ENCODE peak calls at places on chromosomes 6 and 20, in nine cellular contexts. One of them, this sample, is unnamed.

GRCh38 chr6:147709396-147710272 is 201.1 kb downstream of the SAMD5 start:
- DNase-seq in GM12865: no peak
- DNase-seq in fibroblast of the aortic adventitia: no peak
- DNase-seq in colonic mucosa: peak; percentile 27
- DNase-seq in hippocampal formation: no peak
- DNase-seq in effector memory CD4-positive, alpha-beta T cell: no peak
- DNase-seq in GM04504: no peak
- DNase-seq in gastrocnemius medialis: no peak
- DNase-seq in AG04450: no peak
- DNase-seq in this sample: no peak

GRCh38 chr6:170107606-170108222 is 183.2 kb downstream of the DLL1 start:
- DNase-seq in hippocampal formation: no peak
- DNase-seq in effector memory CD4-positive, alpha-beta T cell: no peak
- DNase-seq in GM04504: no peak
- DNase-seq in GM12865: no peak
- DNase-seq in colonic mucosa: no peak
- DNase-seq in gastrocnemius medialis: no peak
- DNase-seq in fibroblast of the aortic adventitia: no peak
- DNase-seq in AG04450: no peak
- DNase-seq in this sample: no peak

GRCh38 chr6:113147544-113147943 is 709.6 kb upstream of the MARCKS start:
- DNase-seq in effector memory CD4-positive, alpha-beta T cell: no peak
- DNase-seq in fibroblast of the aortic adventitia: no peak
- DNase-seq in GM12865: no peak
- DNase-seq in AG04450: peak; percentile 87
- DNase-seq in hippocampal formation: no peak
- DNase-seq in colonic mucosa: no peak
- DNase-seq in gastrocnemius medialis: no peak
- DNase-seq in GM04504: no peak
- DNase-seq in this sample: peak; percentile 50

GRCh38 chr20:16349518-16350295 is 223.5 kb downstream of the KIF16B start:
- DNase-seq in effector memory CD4-positive, alpha-beta T cell: no peak
- DNase-seq in fibroblast of the aortic adventitia: peak; percentile 70
- DNase-seq in GM04504: peak; percentile 65
- DNase-seq in gastrocnemius medialis: peak; percentile 66
- DNase-seq in colonic mucosa: no peak
- DNase-seq in hippocampal formation: no peak
- DNase-seq in AG04450: no peak
- DNase-seq in GM12865: no peak
- DNase-seq in this sample: peak; percentile 44

GRCh38 chr6:24935753-24936152 is at the start of gene RIPOR2:
- DNase-seq in AG04450: no peak
- DNase-seq in effector memory CD4-positive, alpha-beta T cell: peak; percentile 49
- DNase-seq in colonic mucosa: no peak
- DNase-seq in GM12865: peak; percentile 88
- DNase-seq in GM04504: no peak
- DNase-seq in hippocampal formation: no peak
- DNase-seq in fibroblast of the aortic adventitia: no peak
- DNase-seq in gastrocnemius medialis: no peak
- DNase-seq in this sample: no peak

GRCh38 chr6:12010635-12011275 is 1.4 kb upstream of the HIVEP1 start:
- DNase-seq in effector memory CD4-positive, alpha-beta T cell: no peak
- DNase-seq in AG04450: no peak
- DNase-seq in GM04504: no peak
- DNase-seq in colonic mucosa: peak; percentile 76
- DNase-seq in hippocampal formation: no peak
- DNase-seq in gastrocnemius medialis: peak; percentile 70
- DNase-seq in GM12865: no peak
- DNase-seq in fibroblast of the aortic adventitia: peak; percentile 53
- DNase-seq in this sample: no peak

GRCh38 chr6:161395832-161396231 is 122.0 kb upstream of the AGPAT4 start:
- DNase-seq in fibroblast of the aortic adventitia: no peak
- DNase-seq in GM12865: no peak
- DNase-seq in effector memory CD4-positive, alpha-beta T cell: no peak
- DNase-seq in colonic mucosa: no peak
- DNase-seq in gastrocnemius medialis: no peak
- DNase-seq in hippocampal formation: no peak
- DNase-seq in GM04504: no peak
- DNase-seq in AG04450: no peak
- DNase-seq in this sample: no peak

GRCh38 chr20:35511814-35512420 is 17.5 kb downstream of the C20orf173 start:
- DNase-seq in fibroblast of the aortic adventitia: peak; percentile 59
- DNase-seq in colonic mucosa: peak; percentile 30
- DNase-seq in effector memory CD4-positive, alpha-beta T cell: no peak
- DNase-seq in GM04504: no peak
- DNase-seq in AG04450: no peak
- DNase-seq in hippocampal formation: peak; percentile 25
- DNase-seq in GM12865: no peak
- DNase-seq in gastrocnemius medialis: no peak
- DNase-seq in this sample: no peak

GRCh38 chr6:109515781-109516409 is 32.9 kb upstream of the ZBTB24 start:
- DNase-seq in fibroblast of the aortic adventitia: no peak
- DNase-seq in hippocampal formation: no peak
- DNase-seq in effector memory CD4-positive, alpha-beta T cell: no peak
- DNase-seq in gastrocnemius medialis: no peak
- DNase-seq in AG04450: no peak
- DNase-seq in colonic mucosa: no peak
- DNase-seq in GM04504: no peak
- DNase-seq in GM12865: no peak
- DNase-seq in this sample: no peak

GRCh38 chr6:148240463-148240845 is 102.2 kb upstream of the SASH1 start:
- DNase-seq in fibroblast of the aortic adventitia: peak; percentile 93
- DNase-seq in gastrocnemius medialis: no peak
- DNase-seq in hippocampal formation: no peak
- DNase-seq in effector memory CD4-positive, alpha-beta T cell: no peak
- DNase-seq in GM12865: no peak
- DNase-seq in GM04504: peak; percentile 86
- DNase-seq in colonic mucosa: no peak
- DNase-seq in AG04450: peak; percentile 42
- DNase-seq in this sample: peak; percentile 60

GRCh38 chr6:85641916-85642773 is 541 bp downstream of the SYNCRIP start:
- DNase-seq in GM04504: no peak
- DNase-seq in fibroblast of the aortic adventitia: peak; percentile 45
- DNase-seq in gastrocnemius medialis: peak; percentile 66
- DNase-seq in AG04450: no peak
- DNase-seq in colonic mucosa: peak; percentile 69
- DNase-seq in effector memory CD4-positive, alpha-beta T cell: peak; percentile 52
- DNase-seq in hippocampal formation: peak; percentile 35
- DNase-seq in GM12865: peak; percentile 62
- DNase-seq in this sample: no peak

GRCh38 chr20:1225729-1226313 is at the start of gene RAD21L1:
- DNase-seq in GM12865: peak; percentile 71
- DNase-seq in colonic mucosa: peak; percentile 92
- DNase-seq in hippocampal formation: peak; percentile 24
- DNase-seq in effector memory CD4-positive, alpha-beta T cell: peak; percentile 72
- DNase-seq in gastrocnemius medialis: peak; percentile 58
- DNase-seq in AG04450: peak; percentile 21
- DNase-seq in GM04504: peak; percentile 25
- DNase-seq in fibroblast of the aortic adventitia: peak; percentile 56
- DNase-seq in this sample: no peak

GRCh38 chr20:50886184-50886790 is 45.0 kb downstream of the ADNP start:
- DNase-seq in hippocampal formation: no peak
- DNase-seq in AG04450: no peak
- DNase-seq in colonic mucosa: no peak
- DNase-seq in GM04504: no peak
- DNase-seq in fibroblast of the aortic adventitia: no peak
- DNase-seq in gastrocnemius medialis: no peak
- DNase-seq in effector memory CD4-positive, alpha-beta T cell: no peak
- DNase-seq in GM12865: no peak
- DNase-seq in this sample: no peak

GRCh38 chr20:32678948-32679347 is 5.2 kb upstream of the C20orf203 start:
- DNase-seq in AG04450: no peak
- DNase-seq in hippocampal formation: peak; percentile 55
- DNase-seq in fibroblast of the aortic adventitia: peak; percentile 22
- DNase-seq in GM04504: peak; percentile 61
- DNase-seq in GM12865: no peak
- DNase-seq in gastrocnemius medialis: peak; percentile 17
- DNase-seq in colonic mucosa: no peak
- DNase-seq in effector memory CD4-positive, alpha-beta T cell: no peak
- DNase-seq in this sample: no peak

GRCh38 chr6:34529665-34530327 is 26.3 kb downstream of the SPDEF start:
- DNase-seq in fibroblast of the aortic adventitia: no peak
- DNase-seq in GM12865: no peak
- DNase-seq in hippocampal formation: no peak
- DNase-seq in gastrocnemius medialis: no peak
- DNase-seq in AG04450: no peak
- DNase-seq in GM04504: no peak
- DNase-seq in effector memory CD4-positive, alpha-beta T cell: no peak
- DNase-seq in colonic mucosa: peak; percentile 57
- DNase-seq in this sample: no peak

GRCh38 chr20:1831606-1832005 is 63.6 kb upstream of the SIRPA start:
- DNase-seq in hippocampal formation: no peak
- DNase-seq in AG04450: no peak
- DNase-seq in GM12865: no peak
- DNase-seq in GM04504: no peak
- DNase-seq in effector memory CD4-positive, alpha-beta T cell: no peak
- DNase-seq in fibroblast of the aortic adventitia: no peak
- DNase-seq in gastrocnemius medialis: no peak
- DNase-seq in colonic mucosa: no peak
- DNase-seq in this sample: no peak

GRCh38 chr6:129908858-129909257 is 47.7 kb upstream of the TMEM244 start:
- DNase-seq in GM12865: no peak
- DNase-seq in effector memory CD4-positive, alpha-beta T cell: no peak
- DNase-seq in gastrocnemius medialis: no peak
- DNase-seq in hippocampal formation: no peak
- DNase-seq in fibroblast of the aortic adventitia: no peak
- DNase-seq in colonic mucosa: no peak
- DNase-seq in AG04450: no peak
- DNase-seq in GM04504: no peak
- DNase-seq in this sample: no peak